ENCODE peak calls at places on chromosomes 12 and 14, in six cellular contexts. Q is GM23248, P is PC-3, I is neural progenitor cell, O is HCT116, D is MM.1S. F is an unnamed sample. For H3K9me3, the result is how much of the 10 kb centered on the place peaks cover.

GRCh38 chr12:113221997-113222729 is 899 bp downstream of the TPCN1 start:
- DNase-seq in O (no peak), D (no peak), Q (no peak), I (no peak), P (peak), F (no peak)

GRCh38 chr12:121765573-121765972 is 27.9 kb downstream of the RHOF start:
- DNase-seq in Q (peak), O (peak), D (no peak), I (no peak), P (peak), F (peak)

GRCh38 chr14:62039871-62040270 is 277.7 kb downstream of the SNAPC1 start:
- DNase-seq in O (no peak), D (no peak), Q (no peak), P (no peak), I (no peak), F (peak)

GRCh38 chr14:86672071-86672470 is 1142.1 kb downstream of the FLRT2 start:
- DNase-seq in P (no peak), I (no peak), D (no peak), O (no peak), Q (no peak), F (no peak)

GRCh38 chr12:95836185-95836609 is 22.6 kb upstream of the SNRPF start:
- DNase-seq in Q (peak), P (peak), O (no peak), D (no peak), I (no peak), F (no peak)

GRCh38 chr12:27179399-27180214 is 64.5 kb upstream of the STK38L start:
- DNase-seq in D (peak), Q (peak), O (peak), I (no peak), P (peak), F (peak)

GRCh38 chr12:94805749-94806148 is 155.4 kb upstream of the TMCC3 start:
- DNase-seq in Q (peak), O (no peak), I (peak), D (no peak), P (no peak), F (peak)

GRCh38 chr14:72615511-72616121 is 278.3 kb downstream of the DPF3 start:
- DNase-seq in D (no peak), I (no peak), P (peak), Q (peak), O (no peak), F (no peak)

GRCh38 chr14:61720302-61720677 is 25.0 kb downstream of the HIF1A start:
- DNase-seq in D (no peak), O (no peak), I (no peak), P (peak), Q (peak), F (peak)

GRCh38 chr12:124617615-124618014 is 50.2 kb upstream of the NCOR2 start:
- DNase-seq in D (no peak), O (no peak), P (no peak), I (peak), Q (no peak), F (no peak)

GRCh38 chr12:115661103-115661502 is 616.4 kb downstream of the MED13L start:
- DNase-seq in P (no peak), O (no peak), Q (peak), D (no peak), I (no peak), F (no peak)

GRCh38 chr12:8629486-8630033 is 16.9 kb upstream of the AICDA start:
- DNase-seq in P (no peak), I (no peak), Q (peak), D (peak), O (no peak), F (no peak)

GRCh38 chr12:5441497-5442236 is 9.8 kb downstream of the NTF3 start:
- DNase-seq in I (peak), O (no peak), D (no peak), P (peak), Q (peak), F (no peak)

GRCh38 chr12:113514602-113515001 is 42.9 kb upstream of the LHX5 start:
- DNase-seq in O (no peak), D (no peak), I (no peak), Q (no peak), P (no peak), F (no peak)

GRCh38 chr12:10395390-10395998 is 5.7 kb upstream of the KLRK1 start:
- DNase-seq in Q (peak), D (no peak), O (no peak), P (peak), I (no peak), F (peak)

GRCh38 chr14:100679707-100680438 is 46.8 kb upstream of the DLK1 start:
- DNase-seq in O (no peak), D (no peak), I (no peak), P (no peak), Q (peak), F (peak)

GRCh38 chr12:71994715-71995114 is 56.1 kb downstream of the TPH2 start:
- DNase-seq in O (no peak), D (no peak), Q (no peak), I (no peak), P (no peak), F (no peak)

DNA sequence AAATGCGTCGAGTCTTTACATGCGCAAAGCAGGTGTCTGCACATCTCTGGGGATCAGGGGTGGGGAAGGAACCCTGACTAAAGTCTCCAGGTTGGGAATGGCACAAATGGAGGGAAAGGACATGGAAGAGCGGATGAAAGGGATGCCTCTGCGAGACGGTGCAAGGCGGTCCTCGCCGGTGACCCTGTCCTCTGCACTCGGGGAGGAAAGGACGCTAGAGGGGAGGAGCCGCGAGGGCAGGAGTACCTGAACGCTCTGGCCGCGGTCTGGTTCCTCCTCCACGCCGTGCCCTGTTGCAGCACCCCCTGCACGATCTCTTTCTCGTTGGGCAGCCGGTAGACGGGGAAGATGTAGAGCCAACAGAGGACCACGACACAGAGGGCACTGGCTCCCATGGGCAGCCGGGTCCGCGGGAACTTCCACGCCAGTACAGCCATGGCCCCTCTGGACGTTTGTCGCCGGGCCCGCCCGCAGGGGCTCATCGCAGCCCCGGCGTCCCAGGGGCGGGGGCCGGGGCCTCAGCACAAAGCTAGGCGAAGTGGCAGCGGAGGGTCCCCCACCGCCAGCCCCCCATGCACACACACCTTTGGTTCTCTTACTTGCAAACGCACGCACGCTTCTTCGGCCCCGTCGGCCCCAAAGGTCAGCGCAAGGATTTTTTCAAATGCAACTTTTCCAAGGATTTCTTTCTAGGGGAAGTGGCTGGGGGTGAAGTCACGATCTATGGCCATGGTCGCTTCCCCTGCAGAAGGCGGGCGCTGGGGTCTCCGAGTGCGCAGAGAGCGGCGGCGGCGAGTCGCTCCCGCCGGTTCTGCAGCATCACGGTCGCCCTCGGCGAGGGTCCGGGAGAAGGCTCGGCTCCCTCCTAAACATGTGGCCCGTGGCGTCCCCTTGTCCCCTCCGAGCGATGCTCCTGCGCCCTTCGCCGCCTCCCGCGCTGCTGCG is 484 bp downstream of the ST8SIA1 start:
- DNase-seq in I (peak), D (no peak), P (no peak), O (no peak), Q (no peak), F (peak)
- TF ChIP-seq EZH2 in I (peak), D (no peak), P (no peak), O (no peak), Q (no peak), F (peak)

DNA sequence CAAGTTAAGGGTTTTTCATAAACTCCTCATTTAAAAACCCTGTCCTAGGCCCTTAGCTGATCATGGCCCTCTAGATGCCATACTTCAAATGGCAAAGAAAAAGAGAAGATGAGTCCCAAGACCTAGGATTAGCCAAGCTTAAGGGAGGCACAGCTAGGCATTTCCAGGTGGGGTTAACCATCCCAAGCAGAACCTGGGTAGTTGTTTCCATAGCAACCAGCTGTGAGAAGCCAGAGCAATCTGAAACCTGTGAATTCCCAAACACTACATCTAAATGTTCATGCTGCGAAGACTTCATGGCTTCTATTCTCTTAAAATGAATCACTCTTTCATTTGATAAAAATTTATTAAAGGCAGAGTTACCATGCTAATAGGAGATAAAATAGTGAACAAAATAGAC is 372.9 kb downstream of the C12orf50 start:
- DNase-seq in Q (no peak), P (no peak), O (no peak), D (no peak), I (peak), F (no peak)
- H3K9me3 ChIP-seq in Q (under half), P (under half), O (under half), D (under half), I (under half), F (under half)

GRCh38 chr14:104680806-104681688 is 8.4 kb upstream of the INF2 start:
- DNase-seq in Q (peak), P (peak), I (peak), D (no peak), O (no peak), F (peak)
- TF ChIP-seq EZH2phosphoT487 in Q (no peak), P (no peak), I (no peak), D (no peak), O (no peak), F (no peak)

GRCh38 chr14:37598973-37599526 is 3.6 kb downstream of the TTC6 start:
- DNase-seq in O (no peak), P (no peak), Q (no peak), I (peak), D (no peak), F (no peak)
- TF ChIP-seq EZH2 in O (no peak), P (no peak), Q (peak), I (peak), D (no peak), F (no peak)

GRCh38 chr12:2769866-2770533 is 24.8 kb upstream of the FKBP4 start:
- DNase-seq in P (no peak), I (peak), D (no peak), Q (no peak), O (no peak), F (no peak)

GRCh38 chr12:2768224-2768961 is 26.4 kb upstream of the FKBP4 start:
- DNase-seq in Q (no peak), O (no peak), D (no peak), P (no peak), I (no peak), F (no peak)

GRCh38 chr12:2765052-2765451 is 29.7 kb upstream of the FKBP4 start:
- DNase-seq in I (no peak), O (no peak), P (no peak), D (no peak), Q (no peak), F (no peak)

GRCh38 chr12:2764398-2764797 is 30.4 kb upstream of the FKBP4 start:
- DNase-seq in P (no peak), I (no peak), D (no peak), O (no peak), Q (no peak), F (no peak)

DNA sequence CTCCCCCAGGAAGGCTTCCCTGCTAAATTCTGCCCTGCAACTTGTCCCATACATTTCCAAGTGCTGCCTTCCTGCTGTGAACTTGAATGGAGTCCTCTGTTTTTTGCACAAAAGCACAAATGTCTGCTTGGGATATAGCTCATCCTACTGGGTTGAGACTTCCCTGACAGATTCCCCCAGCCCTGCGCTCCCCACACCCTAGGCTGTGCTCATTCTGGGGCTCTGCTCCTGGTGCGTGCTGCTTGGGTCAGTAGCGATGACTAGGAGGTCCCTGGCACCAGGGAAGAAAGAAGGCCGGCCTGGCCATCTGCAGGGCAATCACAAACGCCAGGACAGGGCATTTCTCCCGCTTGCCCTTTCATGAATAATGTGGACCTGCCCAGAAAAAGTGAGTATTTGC is 29.2 kb upstream of the FKBP4 start:
- DNase-seq in O (no peak), Q (no peak), P (no peak), D (no peak), I (no peak), F (no peak)
- H3K9me3 ChIP-seq in O (under half), Q (under half), P (under half), D (under half), I (under half), F (under half)

GRCh38 chr14:81450100-81450531 is 50.0 kb upstream of the STON2 start:
- DNase-seq in O (no peak), Q (peak), I (peak), D (no peak), P (no peak), F (no peak)

GRCh38 chr14:81452766-81453165 is 52.6 kb upstream of the STON2 start:
- DNase-seq in I (no peak), P (no peak), Q (peak), D (no peak), O (no peak), F (no peak)

GRCh38 chr14:81450976-81451375 is 50.9 kb upstream of the STON2 start:
- DNase-seq in D (no peak), P (no peak), O (no peak), Q (no peak), I (no peak), F (no peak)

GRCh38 chr14:81453166-81453766 is 53.1 kb upstream of the STON2 start:
- DNase-seq in P (peak), O (peak), Q (peak), I (peak), D (peak), F (peak)

GRCh38 chr14:81452341-81452740 is 52.2 kb upstream of the STON2 start:
- DNase-seq in O (no peak), D (no peak), I (no peak), P (no peak), Q (no peak), F (no peak)
- TF ChIP-seq EZH2phosphoT487 in O (no peak), D (no peak), I (no peak), P (no peak), Q (no peak), F (no peak)

DNA sequence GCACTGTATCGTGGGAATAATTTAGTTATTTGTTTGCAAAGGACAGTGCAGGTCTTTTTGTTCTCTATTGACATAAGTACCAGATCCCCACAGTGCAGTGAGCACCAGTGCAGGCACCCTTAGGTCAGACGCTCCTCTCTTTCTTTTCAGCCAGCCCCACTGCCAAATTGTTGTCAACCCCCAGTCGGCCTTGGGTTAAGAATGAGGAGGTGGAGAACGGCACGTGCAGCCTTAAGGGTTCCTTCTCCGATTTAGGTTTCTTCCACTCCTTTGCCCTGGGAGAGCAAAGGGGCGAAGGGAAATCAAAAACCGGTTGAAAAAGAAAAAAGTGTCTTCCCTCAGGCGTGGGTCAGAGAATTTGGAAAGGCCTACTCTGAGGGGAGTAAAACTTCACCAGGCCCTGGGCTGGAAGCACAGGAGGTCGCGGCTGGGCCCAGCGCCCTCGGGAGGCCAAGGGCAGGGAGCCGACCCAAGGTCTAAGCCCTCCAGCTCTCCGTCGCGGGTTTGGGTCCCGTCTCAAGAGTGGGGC is 4.3 kb downstream of the PAX9 start:
- DNase-seq in I (no peak), O (no peak), P (peak), D (no peak), Q (no peak), F (no peak)
- TF ChIP-seq EZH2 in I (no peak), O (no peak), P (no peak), D (no peak), Q (no peak), F (no peak)

F was measured in hepatocyte.